ENCODE peak calls at places on chromosome 14, in eight cellular contexts. V is OCI-LY7, F is left ventricle myocardium inferior, B is IMR-90, N is stomach, Z is bronchial epithelial cell, A is aorta, S is cardiac muscle cell. U is an unnamed sample.
A peak's percentile ranks its signal among the peaks of the same experiment; 100 is the strongest.

GRCh38 chr14:92425101-92425500 is 88.5 kb upstream of the RIN3 start:
- DNase-seq in V (no peak), F (no peak), B (peak; percentile 52), N (no peak), Z (peak; percentile 73), A (no peak), S (no peak), U (no peak)

GRCh38 chr14:100294213-100294962 is 11.9 kb downstream of the SLC25A29 start:
- DNase-seq in V (peak; percentile 26), F (peak; percentile 63), B (no peak), N (no peak), Z (no peak), A (peak; percentile 69), S (no peak), U (no peak)

GRCh38 chr14:68685419-68686211 is 107.3 kb downstream of the ZFP36L1 start:
- DNase-seq in V (peak; percentile 98), F (no peak), B (peak; percentile 84), N (no peak), Z (peak; percentile 98), A (no peak), S (no peak), U (no peak)

GRCh38 chr14:90419200-90419599 is 22.4 kb downstream of the CALM1 start:
- DNase-seq in V (no peak), F (peak; percentile 67), B (peak; percentile 98), N (peak; percentile 74), Z (peak; percentile 99), A (peak; percentile 95), S (no peak), U (peak; percentile 90)

GRCh38 chr14:55794655-55795583 is 214.9 kb downstream of the KTN1 start:
- DNase-seq in V (no peak), F (no peak), B (peak; percentile 33), N (no peak), Z (peak; percentile 89), A (no peak), S (no peak), U (peak; percentile 10)

GRCh38 chr14:33127531-33127930 is 188.9 kb downstream of the NPAS3 start:
- DNase-seq in V (no peak), F (no peak), B (no peak), N (no peak), Z (peak; percentile 55), A (no peak), S (no peak), U (no peak)

GRCh38 chr14:85487215-85487614 is 42.7 kb upstream of the FLRT2 start:
- DNase-seq in V (no peak), F (no peak), B (peak; percentile 41), N (no peak), Z (no peak), A (no peak), S (no peak), U (peak; percentile 69)

GRCh38 chr14:79044894-79045624 is 874.9 kb downstream of the NRXN3 start:
- DNase-seq in V (no peak), F (no peak), B (peak; percentile 88), N (no peak), Z (peak; percentile 99), A (no peak), S (no peak), U (peak; percentile 30)

GRCh38 chr14:72902802-72903530 is 9.1 kb upstream of the DPF3 start:
- DNase-seq in V (no peak), F (no peak), B (no peak), N (no peak), Z (no peak), A (no peak), S (no peak), U (no peak)

GRCh38 chr14:38481939-38482678 is 226.2 kb upstream of the CLEC14A start:
- DNase-seq in V (no peak), F (no peak), B (peak; percentile 70), N (no peak), Z (peak; percentile 5), A (no peak), S (no peak), U (peak; percentile 28)

GRCh38 chr14:35285168-35285990 is 6.8 kb upstream of the PSMA6 start:
- DNase-seq in V (peak; percentile 81), F (no peak), B (peak; percentile 8), N (no peak), Z (peak; percentile 73), A (no peak), S (no peak), U (no peak)

GRCh38 chr14:104322531-104323466 is 184.4 kb downstream of the KIF26A start:
- DNase-seq in V (no peak), F (no peak), B (no peak), N (peak; percentile 17), Z (no peak), A (no peak), S (no peak), U (no peak)

GRCh38 chr14:100584056-100585031 is 2.9 kb downstream of the BEGAIN start:
- DNase-seq in V (no peak), F (peak; percentile 7), B (no peak), N (no peak), Z (no peak), A (peak; percentile 44), S (no peak), U (no peak)

GRCh38 chr14:90368946-90369721 is 27.7 kb upstream of the CALM1 start:
- DNase-seq in V (peak; percentile 26), F (no peak), B (peak; percentile 33), N (no peak), Z (peak; percentile 51), A (no peak), S (no peak), U (no peak)

GRCh38 chr14:99777956-99778355 is 15.3 kb upstream of the EML1 start:
- DNase-seq in V (no peak), F (no peak), B (no peak), N (no peak), Z (no peak), A (no peak), S (no peak), U (no peak)

GRCh38 chr14:101870273-101870939 is 94.0 kb upstream of the DYNC1H1 start:
- DNase-seq in V (no peak), F (no peak), B (no peak), N (no peak), Z (no peak), A (no peak), S (no peak), U (no peak)

GRCh38 chr14:100306506-100307214 is 416 bp upstream of the SLC25A29 start:
- DNase-seq in V (peak; percentile 88), F (peak; percentile 93), B (peak; percentile 78), N (peak; percentile 90), Z (peak; percentile 40), A (peak; percentile 94), S (peak; percentile 96), U (peak; percentile 80)

GRCh38 chr14:50659327-50659974 is 8.7 kb downstream of the SAV1 start:
- DNase-seq in V (no peak), F (no peak), B (no peak), N (peak; percentile 74), Z (peak; percentile 10), A (no peak), S (no peak), U (no peak)

GRCh38 chr14:56490379-56490778 is 89.2 kb upstream of the TMEM260 start:
- DNase-seq in V (peak; percentile 56), F (no peak), B (peak; percentile 40), N (no peak), Z (peak; percentile 52), A (no peak), S (peak; percentile 62), U (no peak)

GRCh38 chr14:99497894-99498293 is 16.7 kb downstream of the CCNK start:
- DNase-seq in V (no peak), F (no peak), B (no peak), N (no peak), Z (no peak), A (no peak), S (no peak), U (no peak)

GRCh38 chr14:83006071-83006670 is 1472.5 kb upstream of the SEL1L start:
- DNase-seq in V (no peak), F (no peak), B (no peak), N (peak; percentile 74), Z (no peak), A (no peak), S (peak; percentile 61), U (no peak)

GRCh38 chr14:60515696-60516284 is 6.8 kb downstream of the SIX6 start:
- DNase-seq in V (no peak), F (no peak), B (no peak), N (no peak), Z (no peak), A (peak; percentile 68), S (peak; percentile 40), U (no peak)

GRCh38 chr14:56057071-56057865 is 60.9 kb upstream of the PELI2 start:
- DNase-seq in V (no peak), F (no peak), B (no peak), N (no peak), Z (no peak), A (no peak), S (no peak), U (no peak)

GRCh38 chr14:36662258-36662542 is 540 bp downstream of the PAX9 start:
- DNase-seq in V (no peak), F (no peak), B (no peak), N (no peak), Z (no peak), A (no peak), S (no peak), U (no peak)
- H3K4me3 ChIP-seq in V (peak overlapping the region; percentile 63), F (peak overlapping the region; percentile 57), B (no peak overlapping the region), N (peak overlapping the region; percentile 33), Z (peak overlapping the region; percentile 67), A (peak overlapping the region; percentile 27), S (peak overlapping the region; percentile 59), U (peak overlapping the region; percentile 62)

DNA sequence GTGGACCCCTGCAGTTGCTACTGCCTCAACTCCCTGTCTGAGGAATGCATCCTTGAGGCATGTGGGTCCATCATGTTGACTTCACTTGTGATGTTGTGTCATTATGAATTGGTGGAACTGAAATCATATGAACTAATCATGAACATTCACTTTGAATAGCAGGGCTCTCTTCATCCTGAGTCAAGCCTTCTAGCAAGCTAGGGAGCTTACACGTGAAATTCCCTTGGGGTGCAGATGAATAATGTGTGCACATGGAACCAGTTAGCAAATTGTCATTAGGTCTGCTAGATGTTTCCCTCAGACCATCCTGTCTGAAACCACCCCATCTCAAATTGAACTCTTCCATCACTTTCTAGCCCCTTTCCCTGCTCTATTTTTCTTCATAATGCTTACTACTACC is 3.6 kb downstream of the COQ6 start:
- DNase-seq in V (no peak), F (no peak), B (no peak), N (no peak), Z (no peak), A (no peak), S (no peak), U (no peak)
- H3K36me3 ChIP-seq in V (peaks cover 38% of the 10 kb centered on the region), F (peaks cover 53% of the 10 kb centered on the region), B (peaks cover 24% of the 10 kb centered on the region), N (peaks cover 57% of the 10 kb centered on the region), Z (peaks cover 11% of the 10 kb centered on the region), A (peaks cover 2% of the 10 kb centered on the region), S (peaks cover 35% of the 10 kb centered on the region), U (peaks cover 3% of the 10 kb centered on the region)

DNA sequence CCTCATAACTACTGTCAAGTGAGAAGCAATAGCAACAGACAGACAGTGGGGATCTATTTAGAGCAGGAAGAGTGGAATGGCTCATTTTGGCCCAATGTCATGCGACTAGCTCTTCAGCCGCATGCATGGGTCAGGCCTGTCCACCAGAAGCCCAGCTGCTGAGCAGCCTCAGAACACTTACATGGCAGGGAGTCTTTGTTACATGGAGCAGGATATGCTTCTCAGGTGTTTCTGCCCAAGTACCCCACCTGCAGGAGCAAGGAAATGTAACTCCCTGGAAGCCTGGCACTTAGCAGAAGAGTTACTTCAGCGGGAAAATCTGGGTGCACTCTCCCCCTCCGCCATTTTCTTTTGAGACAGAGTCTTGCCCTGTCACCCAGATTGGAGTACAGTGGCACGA is 73.5 kb upstream of the ARHGAP5 start:
- DNase-seq in V (no peak), F (no peak), B (no peak), N (no peak), Z (no peak), A (no peak), S (no peak), U (no peak)
- H3K4me3 ChIP-seq in V (no peak overlapping the region), F (no peak overlapping the region), B (no peak overlapping the region), N (no peak overlapping the region), Z (no peak overlapping the region), A (no peak overlapping the region), S (no peak overlapping the region), U (no peak overlapping the region)

GRCh38 chr14:88420187-88420586 is 34.7 kb downstream of the SPATA7 start:
- DNase-seq in V (no peak), F (no peak), B (no peak), N (no peak), Z (no peak), A (no peak), S (no peak), U (no peak)
- H3K36me3 ChIP-seq in V (no peaks in the 10 kb centered on the region), F (peaks cover 49% of the 10 kb centered on the region), B (peaks cover 18% of the 10 kb centered on the region), N (peaks cover 32% of the 10 kb centered on the region), Z (peaks cover 1% of the 10 kb centered on the region), A (no peaks in the 10 kb centered on the region), S (peaks cover 9% of the 10 kb centered on the region), U (no peaks in the 10 kb centered on the region)

U was measured in MG63.